ENCODE peak calls at places on chromosomes 7 and 10, in five cellular contexts. N is occipital lobe; A is naive thymus-derived CD8-positive, alpha-beta T cell; S is stimulated activated CD4-positive, alpha-beta T cell treated with anti-CD3 and anti-CD28 coated beads, Interleukin-1b, Interleukin-23, amount 100 ng/mL, for 24 hours; Q is NCI-H460. T is an unnamed sample.

GRCh38 chr10:17290226-17290625 is 62.2 kb downstream of the VIM start:
- DNase-seq in S (no peak), N (no peak), A (no peak), Q (peak), T (no peak)

GRCh38 chr7:7706556-7706955 is 11.9 kb downstream of the RPA3 start:
- DNase-seq in S (no peak), A (no peak), N (no peak), Q (no peak), T (no peak)

GRCh38 chr10:97842658-97843295 is 6.9 kb upstream of the GOLGA7B start:
- DNase-seq in Q (no peak), S (no peak), A (no peak), N (no peak), T (no peak)

GRCh38 chr7:33771422-33771821 is 133.9 kb upstream of the BMPER start:
- DNase-seq in N (no peak), A (no peak), S (no peak), Q (no peak), T (no peak)

GRCh38 chr10:87931836-87932230 is 68.4 kb downstream of the PTEN start:
- DNase-seq in N (no peak), A (no peak), Q (no peak), S (no peak), T (no peak)

GRCh38 chr10:119412244-119412750 is 130.2 kb downstream of the RGS10 start:
- DNase-seq in Q (no peak), S (no peak), A (no peak), N (no peak), T (peak)

GRCh38 chr10:129288940-129289468 is 178.0 kb upstream of the MGMT start:
- DNase-seq in S (no peak), N (no peak), Q (no peak), A (no peak), T (no peak)

GRCh38 chr7:25968205-25968993 is 183.6 kb upstream of the NFE2L3 start:
- DNase-seq in A (no peak), N (no peak), Q (no peak), S (no peak), T (no peak)

GRCh38 chr10:117136391-117136975 is 1.6 kb downstream of the VAX1 start:
- DNase-seq in N (no peak), A (no peak), Q (no peak), S (no peak), T (no peak)

GRCh38 chr10:96830511-96831199 is 1.4 kb upstream of the LCOR start:
- DNase-seq in N (no peak), Q (peak), A (peak), S (peak), T (peak)

GRCh38 chr7:157020514-157021070 is 10.1 kb upstream of the MNX1 start:
- DNase-seq in N (no peak), A (no peak), Q (no peak), S (no peak), T (no peak)

GRCh38 chr10:104582604-104582951 is 58.5 kb upstream of the SORCS3 start:
- DNase-seq in N (no peak), Q (no peak), S (no peak), A (no peak), T (no peak)

GRCh38 chr7:51077951-51078350 is 238.7 kb downstream of the COBL start:
- DNase-seq in Q (no peak), N (no peak), A (no peak), S (no peak), T (no peak)

GRCh38 chr10:95542330-95542729 is 18.8 kb downstream of the SORBS1 start:
- DNase-seq in S (no peak), N (no peak), A (no peak), Q (no peak), T (no peak)

GRCh38 chr10:17354781-17355180 is 99.6 kb downstream of the ST8SIA6 start:
- DNase-seq in Q (no peak), N (no peak), S (no peak), A (no peak), T (no peak)

GRCh38 chr10:60089095-60089494 is 182.7 kb upstream of the CCDC6 start:
- DNase-seq in A (no peak), N (no peak), Q (no peak), S (no peak), T (no peak)

GRCh38 chr7:130394421-130395188 is 14.3 kb downstream of the CPA1 start:
- DNase-seq in S (no peak), N (no peak), A (no peak), Q (no peak), T (no peak)

GRCh38 chr7:128122577-128123290 is 91.5 kb upstream of the LRRC4 start:
- DNase-seq in S (no peak), N (no peak), A (no peak), Q (no peak), T (no peak)

GRCh38 chr7:95006010-95006409 is 98.6 kb downstream of the PPP1R9A start:
- DNase-seq in Q (no peak), A (no peak), S (no peak), N (no peak), T (no peak)

GRCh38 chr10:77983384-77984341 is 45.7 kb downstream of the POLR3A start:
- DNase-seq in N (no peak), Q (peak), A (no peak), S (no peak), T (peak)

GRCh38 chr7:83550100-83550499 is 98.8 kb downstream of the SEMA3E start:
- DNase-seq in S (no peak), Q (no peak), N (no peak), A (no peak), T (no peak)

GRCh38 chr10:117972168-117972822 is 74.4 kb downstream of the RAB11FIP2 start:
- DNase-seq in N (no peak), A (no peak), S (no peak), Q (no peak), T (no peak)